ENCODE peak calls at places on chromosomes 4 and X, in seven cellular contexts. One of them, this sample, is unnamed.

GRCh38 chr4:151052785-151053184 is 37.7 kb upstream of the LRBA start:
- DNase-seq in stimulated activated CD4-positive, alpha-beta T cell treated with anti-CD3 and anti-CD28 coated beads, TNF-alpha, amount 100 ng/mL, for 4 hours: no peak
- DNase-seq in activated CD4-positive, alpha-beta T cell treated with anti-CD3 and anti-CD28 coated beads for 1 hour: no peak
- DNase-seq in activated CD8-positive, alpha-beta T cell treated with anti-CD3 and anti-CD28 coated beads for 36 hours: no peak
- DNase-seq in AML-193: no peak
- DNase-seq in CD4-positive, alpha-beta memory T cell: no peak
- DNase-seq in tibial nerve: no peak
- DNase-seq in this sample: no peak

GRCh38 chr4:152363086-152363485 is 172.8 kb downstream of the FBXW7 start:
- DNase-seq in AML-193: no peak
- DNase-seq in stimulated activated CD4-positive, alpha-beta T cell treated with anti-CD3 and anti-CD28 coated beads, TNF-alpha, amount 100 ng/mL, for 4 hours: no peak
- DNase-seq in CD4-positive, alpha-beta memory T cell: no peak
- DNase-seq in activated CD8-positive, alpha-beta T cell treated with anti-CD3 and anti-CD28 coated beads for 36 hours: no peak
- DNase-seq in activated CD4-positive, alpha-beta T cell treated with anti-CD3 and anti-CD28 coated beads for 1 hour: no peak
- DNase-seq in tibial nerve: no peak
- DNase-seq in this sample: no peak

GRCh38 chr4:38723726-38724506 is 58.9 kb downstream of the TLR10 start:
- DNase-seq in AML-193: no peak
- DNase-seq in activated CD4-positive, alpha-beta T cell treated with anti-CD3 and anti-CD28 coated beads for 1 hour: no peak
- DNase-seq in stimulated activated CD4-positive, alpha-beta T cell treated with anti-CD3 and anti-CD28 coated beads, TNF-alpha, amount 100 ng/mL, for 4 hours: no peak
- DNase-seq in tibial nerve: no peak
- DNase-seq in activated CD8-positive, alpha-beta T cell treated with anti-CD3 and anti-CD28 coated beads for 36 hours: no peak
- DNase-seq in CD4-positive, alpha-beta memory T cell: no peak
- DNase-seq in this sample: peak

GRCh38 chr4:15779336-15779735 is 1.2 kb downstream of the CD38 start:
- DNase-seq in activated CD4-positive, alpha-beta T cell treated with anti-CD3 and anti-CD28 coated beads for 1 hour: no peak
- DNase-seq in tibial nerve: peak
- DNase-seq in stimulated activated CD4-positive, alpha-beta T cell treated with anti-CD3 and anti-CD28 coated beads, TNF-alpha, amount 100 ng/mL, for 4 hours: no peak
- DNase-seq in AML-193: peak
- DNase-seq in CD4-positive, alpha-beta memory T cell: no peak
- DNase-seq in activated CD8-positive, alpha-beta T cell treated with anti-CD3 and anti-CD28 coated beads for 36 hours: peak
- DNase-seq in this sample: no peak

GRCh38 chrX:40105016-40105790 is 7.4 kb upstream of the BCOR start:
- DNase-seq in activated CD4-positive, alpha-beta T cell treated with anti-CD3 and anti-CD28 coated beads for 1 hour: no peak
- DNase-seq in AML-193: no peak
- DNase-seq in activated CD8-positive, alpha-beta T cell treated with anti-CD3 and anti-CD28 coated beads for 36 hours: no peak
- DNase-seq in CD4-positive, alpha-beta memory T cell: no peak
- DNase-seq in stimulated activated CD4-positive, alpha-beta T cell treated with anti-CD3 and anti-CD28 coated beads, TNF-alpha, amount 100 ng/mL, for 4 hours: no peak
- DNase-seq in tibial nerve: no peak
- DNase-seq in this sample: no peak

GRCh38 chrX:703466-704210 is 73.0 kb downstream of the SHOX start:
- DNase-seq in CD4-positive, alpha-beta memory T cell: no peak
- DNase-seq in AML-193: no peak
- DNase-seq in activated CD4-positive, alpha-beta T cell treated with anti-CD3 and anti-CD28 coated beads for 1 hour: no peak
- DNase-seq in stimulated activated CD4-positive, alpha-beta T cell treated with anti-CD3 and anti-CD28 coated beads, TNF-alpha, amount 100 ng/mL, for 4 hours: no peak
- DNase-seq in tibial nerve: no peak
- DNase-seq in activated CD8-positive, alpha-beta T cell treated with anti-CD3 and anti-CD28 coated beads for 36 hours: no peak
- DNase-seq in this sample: no peak

GRCh38 chr4:150216725-150217124 is 138.5 kb downstream of the DCLK2 start:
- DNase-seq in tibial nerve: no peak
- DNase-seq in CD4-positive, alpha-beta memory T cell: no peak
- DNase-seq in activated CD8-positive, alpha-beta T cell treated with anti-CD3 and anti-CD28 coated beads for 36 hours: no peak
- DNase-seq in stimulated activated CD4-positive, alpha-beta T cell treated with anti-CD3 and anti-CD28 coated beads, TNF-alpha, amount 100 ng/mL, for 4 hours: no peak
- DNase-seq in activated CD4-positive, alpha-beta T cell treated with anti-CD3 and anti-CD28 coated beads for 1 hour: no peak
- DNase-seq in AML-193: no peak
- DNase-seq in this sample: no peak

GRCh38 chrX:10235851-10236250 is 79.1 kb downstream of the CLCN4 start:
- DNase-seq in tibial nerve: peak
- DNase-seq in stimulated activated CD4-positive, alpha-beta T cell treated with anti-CD3 and anti-CD28 coated beads, TNF-alpha, amount 100 ng/mL, for 4 hours: no peak
- DNase-seq in CD4-positive, alpha-beta memory T cell: no peak
- DNase-seq in AML-193: no peak
- DNase-seq in activated CD4-positive, alpha-beta T cell treated with anti-CD3 and anti-CD28 coated beads for 1 hour: no peak
- DNase-seq in activated CD8-positive, alpha-beta T cell treated with anti-CD3 and anti-CD28 coated beads for 36 hours: no peak
- DNase-seq in this sample: no peak

GRCh38 chrX:153900806-153901752 is 3.4 kb upstream of the AVPR2 start:
- DNase-seq in stimulated activated CD4-positive, alpha-beta T cell treated with anti-CD3 and anti-CD28 coated beads, TNF-alpha, amount 100 ng/mL, for 4 hours: peak
- DNase-seq in activated CD8-positive, alpha-beta T cell treated with anti-CD3 and anti-CD28 coated beads for 36 hours: peak
- DNase-seq in AML-193: peak
- DNase-seq in tibial nerve: peak
- DNase-seq in activated CD4-positive, alpha-beta T cell treated with anti-CD3 and anti-CD28 coated beads for 1 hour: peak
- DNase-seq in CD4-positive, alpha-beta memory T cell: peak
- DNase-seq in this sample: peak

GRCh38 chr4:113173132-113173531 is 123.7 kb downstream of the ANK2 start:
- DNase-seq in AML-193: no peak
- DNase-seq in activated CD4-positive, alpha-beta T cell treated with anti-CD3 and anti-CD28 coated beads for 1 hour: no peak
- DNase-seq in tibial nerve: no peak
- DNase-seq in stimulated activated CD4-positive, alpha-beta T cell treated with anti-CD3 and anti-CD28 coated beads, TNF-alpha, amount 100 ng/mL, for 4 hours: no peak
- DNase-seq in activated CD8-positive, alpha-beta T cell treated with anti-CD3 and anti-CD28 coated beads for 36 hours: no peak
- DNase-seq in CD4-positive, alpha-beta memory T cell: no peak
- DNase-seq in this sample: no peak

GRCh38 chr4:54660591-54660990 is 2.8 kb downstream of the KIT start:
- DNase-seq in activated CD8-positive, alpha-beta T cell treated with anti-CD3 and anti-CD28 coated beads for 36 hours: no peak
- DNase-seq in stimulated activated CD4-positive, alpha-beta T cell treated with anti-CD3 and anti-CD28 coated beads, TNF-alpha, amount 100 ng/mL, for 4 hours: no peak
- DNase-seq in activated CD4-positive, alpha-beta T cell treated with anti-CD3 and anti-CD28 coated beads for 1 hour: no peak
- DNase-seq in tibial nerve: no peak
- DNase-seq in AML-193: no peak
- DNase-seq in CD4-positive, alpha-beta memory T cell: no peak
- DNase-seq in this sample: no peak

This sample was measured in T-helper 1 cell.